ENCODE peak calls at places on chromosomes 2 and 18, in four cellular contexts. One of them, this sample, is unnamed.

GRCh38 chr2:202185816-202186221 is 52.6 kb downstream of the SUMO1 start:
- DNase-seq in upper lobe of left lung: no peak
- DNase-seq in heart right ventricle: no peak
- DNase-seq in esophagus squamous epithelium: no peak
- DNase-seq in this sample: peak; percentile 33

GRCh38 chr2:241734208-241734466 is 293 bp upstream of the D2HGDH start:
- DNase-seq in upper lobe of left lung: no peak
- DNase-seq in heart right ventricle: no peak
- DNase-seq in esophagus squamous epithelium: no peak
- DNase-seq in this sample: no peak

GRCh38 chr2:68384485-68385107 is 19.5 kb downstream of the PLEK start:
- DNase-seq in upper lobe of left lung: no peak
- DNase-seq in heart right ventricle: no peak
- DNase-seq in esophagus squamous epithelium: no peak
- DNase-seq in this sample: no peak

GRCh38 chr2:119111115-119111975 is 47.2 kb downstream of the C1QL2 start:
- DNase-seq in upper lobe of left lung: no peak
- DNase-seq in heart right ventricle: no peak
- DNase-seq in esophagus squamous epithelium: no peak
- DNase-seq in this sample: no peak

GRCh38 chr18:48541026-48541746 is 2.4 kb downstream of the CTIF start:
- DNase-seq in upper lobe of left lung: peak; percentile 95
- DNase-seq in heart right ventricle: peak; percentile 73
- DNase-seq in esophagus squamous epithelium: no peak
- DNase-seq in this sample: peak; percentile 61

GRCh38 chr2:69830045-69830905 is 815 bp downstream of the GMCL1 start:
- DNase-seq in upper lobe of left lung: peak; percentile 90
- DNase-seq in heart right ventricle: peak; percentile 8
- DNase-seq in esophagus squamous epithelium: no peak
- DNase-seq in this sample: peak; percentile 9

GRCh38 chr2:104539649-104540048 is 314.3 kb upstream of the POU3F3 start:
- DNase-seq in upper lobe of left lung: no peak
- DNase-seq in heart right ventricle: no peak
- DNase-seq in esophagus squamous epithelium: no peak
- DNase-seq in this sample: no peak

GRCh38 chr2:54560146-54560881 is 104.2 kb downstream of the SPTBN1 start:
- DNase-seq in upper lobe of left lung: no peak
- DNase-seq in heart right ventricle: no peak
- DNase-seq in esophagus squamous epithelium: no peak
- DNase-seq in this sample: no peak

GRCh38 chr2:238097988-238098853 is 1.9 kb upstream of the ESPNL start:
- DNase-seq in upper lobe of left lung: peak; percentile 81
- DNase-seq in heart right ventricle: no peak
- DNase-seq in esophagus squamous epithelium: no peak
- DNase-seq in this sample: no peak

GRCh38 chr2:134611316-134611715 is 107.5 kb downstream of the TMEM163 start:
- DNase-seq in upper lobe of left lung: no peak
- DNase-seq in heart right ventricle: no peak
- DNase-seq in esophagus squamous epithelium: no peak
- DNase-seq in this sample: no peak

GRCh38 chr2:173249661-173250641 is 104.7 kb upstream of the CDCA7 start:
- DNase-seq in upper lobe of left lung: no peak
- DNase-seq in heart right ventricle: no peak
- DNase-seq in esophagus squamous epithelium: no peak
- DNase-seq in this sample: no peak

DNA sequence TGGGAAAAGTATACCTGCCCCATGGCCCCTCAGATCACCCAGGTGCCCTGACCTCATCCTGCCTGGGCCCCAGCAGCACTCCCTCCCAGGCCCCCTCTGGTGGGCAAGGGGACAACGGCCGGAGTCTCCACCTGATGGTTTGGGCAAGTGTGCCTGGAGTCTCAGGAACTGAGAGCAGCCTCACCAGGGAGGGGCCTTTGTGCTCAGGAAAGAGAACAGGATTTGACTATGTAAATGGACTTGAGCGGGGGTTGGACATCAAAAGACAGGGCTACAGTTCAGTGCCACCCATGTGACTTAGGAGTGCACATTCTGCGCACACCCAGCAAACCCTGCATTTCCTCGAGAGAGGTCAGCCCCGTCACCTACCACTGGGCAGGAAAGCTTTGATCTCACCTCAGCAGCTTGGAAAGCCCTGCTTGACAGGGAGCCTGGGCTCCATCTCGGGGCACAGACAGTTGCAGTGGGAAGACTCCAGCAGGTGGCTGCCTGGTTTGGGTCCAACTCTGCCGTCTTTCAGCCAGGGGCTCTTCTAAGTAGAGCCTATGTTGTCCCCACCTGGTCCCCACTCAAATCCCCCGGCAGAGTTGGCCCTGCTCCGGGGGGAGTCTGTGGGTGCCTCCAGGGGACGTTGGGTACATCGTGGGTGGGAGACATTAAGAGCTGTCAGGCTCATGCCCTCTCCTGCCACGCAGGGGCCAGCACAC is 3.3 kb downstream of the INPP5D start:
- DNase-seq in upper lobe of left lung: peak; percentile 36
- DNase-seq in heart right ventricle: no peak
- DNase-seq in esophagus squamous epithelium: no peak
- DNase-seq in this sample: no peak
- H3K4me3 ChIP-seq in upper lobe of left lung: no peak overlapping the region
- H3K4me3 ChIP-seq in heart right ventricle: peak overlapping the region; percentile 59
- H3K4me3 ChIP-seq in esophagus squamous epithelium: no peak overlapping the region
- H3K4me3 ChIP-seq in this sample: no peak overlapping the region

DNA sequence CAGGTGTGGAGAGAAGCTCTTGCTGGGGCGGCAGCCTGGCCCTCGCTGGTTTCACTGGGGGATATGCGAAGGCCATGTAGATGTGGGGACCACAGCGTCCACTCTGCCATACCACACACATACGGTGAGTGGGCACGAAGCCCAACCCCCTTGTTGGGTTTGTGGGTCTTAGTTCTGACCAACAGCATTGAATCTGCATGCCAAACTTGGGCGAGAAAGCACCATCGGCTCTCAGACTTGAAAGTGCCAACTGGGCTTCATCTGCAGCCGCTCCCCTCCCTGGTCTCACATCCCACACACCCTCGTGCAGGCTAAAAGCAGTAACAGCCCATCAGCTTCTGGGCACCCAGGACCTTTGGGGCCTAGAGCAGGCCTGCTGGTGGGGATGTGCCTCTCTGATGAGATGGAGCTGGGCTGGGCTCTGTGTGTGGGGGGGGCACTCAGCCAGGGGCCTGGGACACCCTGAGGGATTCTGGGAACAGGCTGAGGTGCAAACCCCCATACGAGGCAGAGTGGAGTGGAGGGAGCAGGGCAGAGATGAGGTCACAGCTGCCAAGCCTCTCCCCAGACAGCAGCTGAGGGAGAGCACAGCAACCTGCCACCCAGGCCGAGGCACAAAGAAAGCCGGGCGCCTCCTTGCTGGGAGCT is 264.4 kb downstream of the TWIST2 start:
- DNase-seq in upper lobe of left lung: peak; percentile 40
- DNase-seq in heart right ventricle: no peak
- DNase-seq in esophagus squamous epithelium: no peak
- DNase-seq in this sample: no peak
- H3K27ac ChIP-seq in upper lobe of left lung: no peak overlapping the region
- H3K27ac ChIP-seq in heart right ventricle: no peak overlapping the region
- H3K27ac ChIP-seq in esophagus squamous epithelium: peak overlapping the region; percentile 81
- H3K27ac ChIP-seq in this sample: no peak overlapping the region

GRCh38 chr2:111135237-111135909 is 14.7 kb downstream of the BCL2L11 start:
- DNase-seq in upper lobe of left lung: no peak
- DNase-seq in heart right ventricle: no peak
- DNase-seq in esophagus squamous epithelium: no peak
- DNase-seq in this sample: no peak

GRCh38 chr2:111134082-111134481 is 13.4 kb downstream of the BCL2L11 start:
- DNase-seq in upper lobe of left lung: no peak
- DNase-seq in heart right ventricle: no peak
- DNase-seq in esophagus squamous epithelium: no peak
- DNase-seq in this sample: no peak

GRCh38 chr2:111135910-111136297 is 15.2 kb downstream of the BCL2L11 start:
- DNase-seq in upper lobe of left lung: peak; percentile 81
- DNase-seq in heart right ventricle: peak; percentile 26
- DNase-seq in esophagus squamous epithelium: no peak
- DNase-seq in this sample: peak; percentile 48

GRCh38 chr2:111138834-111139233 is 18.1 kb downstream of the BCL2L11 start:
- DNase-seq in upper lobe of left lung: no peak
- DNase-seq in heart right ventricle: no peak
- DNase-seq in esophagus squamous epithelium: no peak
- DNase-seq in this sample: no peak

GRCh38 chr2:111133603-111134002 is 12.9 kb downstream of the BCL2L11 start:
- DNase-seq in upper lobe of left lung: no peak
- DNase-seq in heart right ventricle: no peak
- DNase-seq in esophagus squamous epithelium: no peak
- DNase-seq in this sample: no peak
- TF ChIP-seq CTCF in upper lobe of left lung: no peak
- TF ChIP-seq CTCF in heart right ventricle: no peak
- TF ChIP-seq CTCF in esophagus squamous epithelium: no peak
- TF ChIP-seq CTCF in this sample: no peak

DNA sequence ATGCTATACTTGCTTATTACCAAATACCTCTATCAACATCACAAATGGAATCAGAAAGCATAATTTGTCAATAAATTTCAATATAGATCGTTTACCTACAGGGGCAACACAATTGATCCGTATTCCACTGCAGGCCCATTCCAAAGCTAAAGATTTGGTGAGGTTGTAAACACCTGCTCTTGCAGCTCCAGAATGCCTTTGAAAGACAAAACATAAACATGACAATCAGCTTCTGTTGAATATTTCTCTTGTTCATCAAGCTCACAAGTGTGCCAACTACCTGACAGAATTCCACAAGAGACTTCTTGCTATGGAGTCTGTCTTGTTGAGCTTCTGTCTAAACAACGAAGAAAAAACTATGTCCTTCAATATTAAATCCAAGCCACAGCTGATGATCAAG is 30.3 kb downstream of the PECR start:
- DNase-seq in upper lobe of left lung: no peak
- DNase-seq in heart right ventricle: no peak
- DNase-seq in esophagus squamous epithelium: no peak
- DNase-seq in this sample: no peak
- H3K4me3 ChIP-seq in upper lobe of left lung: no peak overlapping the region
- H3K4me3 ChIP-seq in heart right ventricle: no peak overlapping the region
- H3K4me3 ChIP-seq in esophagus squamous epithelium: no peak overlapping the region
- H3K4me3 ChIP-seq in this sample: no peak overlapping the region

GRCh38 chr2:9263388-9263787 is 56.8 kb downstream of the ASAP2 start:
- DNase-seq in upper lobe of left lung: no peak
- DNase-seq in heart right ventricle: peak; percentile 51
- DNase-seq in esophagus squamous epithelium: no peak
- DNase-seq in this sample: no peak

GRCh38 chr2:9261231-9261883 is 54.7 kb downstream of the ASAP2 start:
- DNase-seq in upper lobe of left lung: no peak
- DNase-seq in heart right ventricle: peak; percentile 67
- DNase-seq in esophagus squamous epithelium: no peak
- DNase-seq in this sample: no peak

GRCh38 chr2:9260411-9261037 is 53.9 kb downstream of the ASAP2 start:
- DNase-seq in upper lobe of left lung: no peak
- DNase-seq in heart right ventricle: no peak
- DNase-seq in esophagus squamous epithelium: no peak
- DNase-seq in this sample: no peak

GRCh38 chr2:9264301-9264700 is 57.7 kb downstream of the ASAP2 start:
- DNase-seq in upper lobe of left lung: no peak
- DNase-seq in heart right ventricle: no peak
- DNase-seq in esophagus squamous epithelium: no peak
- DNase-seq in this sample: peak; percentile 71

DNA sequence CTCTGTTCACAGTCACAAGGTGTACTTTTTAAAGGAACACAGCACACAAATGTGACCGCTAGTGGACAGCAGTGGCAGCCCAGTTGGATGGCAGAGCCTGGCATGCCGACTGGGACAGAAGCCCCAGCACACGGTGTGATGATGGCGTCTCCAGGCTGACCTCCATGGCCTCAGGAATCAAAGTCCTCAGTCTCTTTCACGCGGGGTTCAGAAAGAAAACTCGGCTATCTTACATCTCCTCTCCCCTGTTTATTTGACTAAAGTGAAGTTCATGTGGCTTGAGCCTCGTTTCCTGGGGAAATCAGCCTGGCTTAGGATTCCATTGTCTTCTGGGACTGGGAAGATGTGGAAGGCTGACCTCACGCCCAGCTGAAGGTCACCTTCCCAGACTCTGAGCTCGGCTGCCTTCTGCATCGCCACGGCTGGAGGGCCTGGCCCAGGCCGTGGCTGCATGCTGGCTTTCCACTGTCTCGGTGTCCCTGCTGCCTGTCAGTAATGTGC is 56.1 kb downstream of the ASAP2 start:
- DNase-seq in upper lobe of left lung: no peak
- DNase-seq in heart right ventricle: peak; percentile 71
- DNase-seq in esophagus squamous epithelium: no peak
- DNase-seq in this sample: no peak
- H3K27ac ChIP-seq in upper lobe of left lung: peak overlapping the region; percentile 65
- H3K27ac ChIP-seq in heart right ventricle: peak overlapping the region; percentile 42
- H3K27ac ChIP-seq in esophagus squamous epithelium: peak overlapping the region; percentile 78
- H3K27ac ChIP-seq in this sample: peak overlapping the region; percentile 44

GRCh38 chr2:924202-924601 is 26.4 kb upstream of the SNTG2 start:
- DNase-seq in upper lobe of left lung: no peak
- DNase-seq in heart right ventricle: no peak
- DNase-seq in esophagus squamous epithelium: no peak
- DNase-seq in this sample: no peak

GRCh38 chr2:922230-922629 is 28.4 kb upstream of the SNTG2 start:
- DNase-seq in upper lobe of left lung: peak; percentile 45
- DNase-seq in heart right ventricle: no peak
- DNase-seq in esophagus squamous epithelium: no peak
- DNase-seq in this sample: no peak

GRCh38 chr2:920999-921398 is 29.6 kb upstream of the SNTG2 start:
- DNase-seq in upper lobe of left lung: peak; percentile 57
- DNase-seq in heart right ventricle: no peak
- DNase-seq in esophagus squamous epithelium: no peak
- DNase-seq in this sample: no peak

GRCh38 chr2:919672-920071 is 31.0 kb upstream of the SNTG2 start:
- DNase-seq in upper lobe of left lung: no peak
- DNase-seq in heart right ventricle: no peak
- DNase-seq in esophagus squamous epithelium: no peak
- DNase-seq in this sample: no peak

DNA sequence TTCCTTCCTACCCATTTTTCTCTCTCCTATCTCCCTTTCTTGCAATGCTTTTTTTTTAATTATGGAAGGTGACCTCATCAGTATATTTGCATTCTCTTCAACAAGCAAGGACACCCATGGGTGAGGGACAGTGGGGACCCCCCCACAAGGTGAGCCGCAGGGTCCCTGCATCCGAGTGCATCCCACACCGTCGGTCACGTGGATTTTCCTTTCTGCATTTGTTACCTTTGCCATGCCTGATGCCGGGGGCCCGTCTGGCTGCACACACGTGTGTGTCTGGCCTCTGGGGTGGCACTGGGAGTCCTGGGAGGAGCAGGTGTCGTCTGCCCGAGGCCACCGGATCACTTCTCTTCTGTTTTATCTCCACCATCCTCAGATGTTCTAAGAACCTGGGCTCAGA is 30.1 kb upstream of the SNTG2 start:
- DNase-seq in upper lobe of left lung: peak; percentile 59
- DNase-seq in heart right ventricle: no peak
- DNase-seq in esophagus squamous epithelium: no peak
- DNase-seq in this sample: no peak
- TF ChIP-seq CTCF in upper lobe of left lung: no peak
- TF ChIP-seq CTCF in heart right ventricle: no peak
- TF ChIP-seq CTCF in esophagus squamous epithelium: no peak
- TF ChIP-seq CTCF in this sample: no peak

DNA sequence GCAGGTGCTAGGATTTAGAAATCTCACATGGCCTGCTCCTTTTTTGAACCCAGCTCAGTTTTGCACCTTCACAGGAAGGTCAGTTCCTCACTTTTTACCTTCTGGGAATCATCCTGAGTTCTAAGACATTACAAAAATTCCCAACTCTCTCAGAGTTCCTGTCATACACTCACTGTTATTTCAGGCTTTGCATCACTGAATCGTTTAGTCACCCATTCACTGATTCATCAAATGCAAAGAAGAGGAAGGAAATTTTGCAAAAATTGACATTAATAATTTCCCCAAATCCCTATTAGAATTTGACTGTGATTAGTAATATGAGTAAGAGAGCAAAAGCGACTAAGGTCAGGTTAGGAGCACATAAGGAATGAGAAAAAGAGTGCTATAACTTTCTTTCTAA is 197.5 kb downstream of the PDE1A start:
- DNase-seq in upper lobe of left lung: no peak
- DNase-seq in heart right ventricle: no peak
- DNase-seq in esophagus squamous epithelium: no peak
- DNase-seq in this sample: no peak
- H3K4me3 ChIP-seq in upper lobe of left lung: no peak overlapping the region
- H3K4me3 ChIP-seq in heart right ventricle: no peak overlapping the region
- H3K4me3 ChIP-seq in esophagus squamous epithelium: no peak overlapping the region
- H3K4me3 ChIP-seq in this sample: no peak overlapping the region

This sample was measured in brain microvascular endothelial cell.